ENCODE peak calls at places on chromosomes 16 and 17, in nine cellular contexts. One of them, this sample, is unnamed.

GRCh38 chr17:46805771-46806170 is 12.7 kb downstream of the WNT3 start:
- DNase-seq in activated CD4-positive, alpha-beta T cell treated with anti-CD3 and anti-CD28 coated beads for 36 hours: no peak
- DNase-seq in right atrium auricular region: no peak
- DNase-seq in sigmoid colon: no peak
- DNase-seq in activated naive CD8-positive, alpha-beta T cell treated with anti-CD3 and anti-CD28 coated beads for 36 hours: no peak
- DNase-seq in NCI-H1105: no peak
- DNase-seq in A172: no peak
- DNase-seq in ACHN: no peak
- DNase-seq in amniotic stem cell: no peak
- DNase-seq in this sample: no peak

GRCh38 chr17:74354123-74354522 is 7.5 kb downstream of the BTBD17 start:
- DNase-seq in sigmoid colon: no peak
- DNase-seq in ACHN: no peak
- DNase-seq in activated naive CD8-positive, alpha-beta T cell treated with anti-CD3 and anti-CD28 coated beads for 36 hours: peak
- DNase-seq in right atrium auricular region: no peak
- DNase-seq in NCI-H1105: no peak
- DNase-seq in amniotic stem cell: no peak
- DNase-seq in A172: no peak
- DNase-seq in activated CD4-positive, alpha-beta T cell treated with anti-CD3 and anti-CD28 coated beads for 36 hours: peak
- DNase-seq in this sample: no peak

GRCh38 chr17:28270926-28271325 is 48.1 kb upstream of the TMEM97 start:
- DNase-seq in ACHN: no peak
- DNase-seq in A172: no peak
- DNase-seq in activated naive CD8-positive, alpha-beta T cell treated with anti-CD3 and anti-CD28 coated beads for 36 hours: no peak
- DNase-seq in amniotic stem cell: no peak
- DNase-seq in sigmoid colon: no peak
- DNase-seq in right atrium auricular region: no peak
- DNase-seq in NCI-H1105: no peak
- DNase-seq in activated CD4-positive, alpha-beta T cell treated with anti-CD3 and anti-CD28 coated beads for 36 hours: no peak
- DNase-seq in this sample: no peak

GRCh38 chr17:36851230-36851629 is 86.0 kb upstream of the LHX1 start:
- DNase-seq in right atrium auricular region: no peak
- DNase-seq in sigmoid colon: no peak
- DNase-seq in activated CD4-positive, alpha-beta T cell treated with anti-CD3 and anti-CD28 coated beads for 36 hours: no peak
- DNase-seq in amniotic stem cell: no peak
- DNase-seq in NCI-H1105: no peak
- DNase-seq in ACHN: no peak
- DNase-seq in A172: peak
- DNase-seq in activated naive CD8-positive, alpha-beta T cell treated with anti-CD3 and anti-CD28 coated beads for 36 hours: no peak
- DNase-seq in this sample: no peak

GRCh38 chr17:17137731-17138585 is 68.2 kb downstream of the PLD6 start:
- DNase-seq in activated CD4-positive, alpha-beta T cell treated with anti-CD3 and anti-CD28 coated beads for 36 hours: peak
- DNase-seq in sigmoid colon: no peak
- DNase-seq in A172: no peak
- DNase-seq in activated naive CD8-positive, alpha-beta T cell treated with anti-CD3 and anti-CD28 coated beads for 36 hours: no peak
- DNase-seq in amniotic stem cell: no peak
- DNase-seq in right atrium auricular region: no peak
- DNase-seq in ACHN: no peak
- DNase-seq in NCI-H1105: no peak
- DNase-seq in this sample: peak

GRCh38 chr16:85090873-85091521 is 21.3 kb downstream of the CIBAR2 start:
- DNase-seq in activated naive CD8-positive, alpha-beta T cell treated with anti-CD3 and anti-CD28 coated beads for 36 hours: no peak
- DNase-seq in ACHN: no peak
- DNase-seq in activated CD4-positive, alpha-beta T cell treated with anti-CD3 and anti-CD28 coated beads for 36 hours: no peak
- DNase-seq in NCI-H1105: no peak
- DNase-seq in sigmoid colon: no peak
- DNase-seq in A172: no peak
- DNase-seq in right atrium auricular region: no peak
- DNase-seq in amniotic stem cell: no peak
- DNase-seq in this sample: no peak

GRCh38 chr17:31674305-31674704 is 184.7 kb downstream of the COPRS start:
- DNase-seq in activated CD4-positive, alpha-beta T cell treated with anti-CD3 and anti-CD28 coated beads for 36 hours: no peak
- DNase-seq in amniotic stem cell: no peak
- DNase-seq in ACHN: peak
- DNase-seq in activated naive CD8-positive, alpha-beta T cell treated with anti-CD3 and anti-CD28 coated beads for 36 hours: no peak
- DNase-seq in A172: peak
- DNase-seq in NCI-H1105: no peak
- DNase-seq in right atrium auricular region: no peak
- DNase-seq in sigmoid colon: no peak
- DNase-seq in this sample: no peak

GRCh38 chr17:57852041-57852954 is 2.5 kb upstream of the MRPS23 start:
- DNase-seq in right atrium auricular region: no peak
- DNase-seq in ACHN: no peak
- DNase-seq in A172: no peak
- DNase-seq in amniotic stem cell: no peak
- DNase-seq in activated naive CD8-positive, alpha-beta T cell treated with anti-CD3 and anti-CD28 coated beads for 36 hours: no peak
- DNase-seq in NCI-H1105: no peak
- DNase-seq in sigmoid colon: peak
- DNase-seq in activated CD4-positive, alpha-beta T cell treated with anti-CD3 and anti-CD28 coated beads for 36 hours: no peak
- DNase-seq in this sample: no peak

GRCh38 chr16:12907670-12908233 is 6.4 kb downstream of the SHISA9 start:
- DNase-seq in amniotic stem cell: no peak
- DNase-seq in activated CD4-positive, alpha-beta T cell treated with anti-CD3 and anti-CD28 coated beads for 36 hours: peak
- DNase-seq in sigmoid colon: no peak
- DNase-seq in right atrium auricular region: no peak
- DNase-seq in A172: peak
- DNase-seq in ACHN: peak
- DNase-seq in NCI-H1105: no peak
- DNase-seq in activated naive CD8-positive, alpha-beta T cell treated with anti-CD3 and anti-CD28 coated beads for 36 hours: no peak
- DNase-seq in this sample: no peak

GRCh38 chr17:59508999-59509398 is 56.4 kb upstream of the DHX40 start:
- DNase-seq in sigmoid colon: no peak
- DNase-seq in NCI-H1105: no peak
- DNase-seq in A172: no peak
- DNase-seq in right atrium auricular region: no peak
- DNase-seq in activated CD4-positive, alpha-beta T cell treated with anti-CD3 and anti-CD28 coated beads for 36 hours: no peak
- DNase-seq in amniotic stem cell: no peak
- DNase-seq in activated naive CD8-positive, alpha-beta T cell treated with anti-CD3 and anti-CD28 coated beads for 36 hours: no peak
- DNase-seq in ACHN: no peak
- DNase-seq in this sample: no peak

GRCh38 chr17:17121162-17121561 is 78.9 kb downstream of the MPRIP start:
- DNase-seq in sigmoid colon: no peak
- DNase-seq in right atrium auricular region: no peak
- DNase-seq in activated naive CD8-positive, alpha-beta T cell treated with anti-CD3 and anti-CD28 coated beads for 36 hours: no peak
- DNase-seq in activated CD4-positive, alpha-beta T cell treated with anti-CD3 and anti-CD28 coated beads for 36 hours: no peak
- DNase-seq in amniotic stem cell: no peak
- DNase-seq in ACHN: no peak
- DNase-seq in A172: no peak
- DNase-seq in NCI-H1105: no peak
- DNase-seq in this sample: peak

GRCh38 chr16:30551781-30552180 is 6.4 kb downstream of the ZNF764 start:
- DNase-seq in sigmoid colon: no peak
- DNase-seq in activated naive CD8-positive, alpha-beta T cell treated with anti-CD3 and anti-CD28 coated beads for 36 hours: peak
- DNase-seq in A172: no peak
- DNase-seq in activated CD4-positive, alpha-beta T cell treated with anti-CD3 and anti-CD28 coated beads for 36 hours: peak
- DNase-seq in NCI-H1105: no peak
- DNase-seq in right atrium auricular region: no peak
- DNase-seq in ACHN: no peak
- DNase-seq in amniotic stem cell: no peak
- DNase-seq in this sample: no peak

GRCh38 chr17:74325743-74326379 is at the start of gene KIF19:
- DNase-seq in sigmoid colon: no peak
- DNase-seq in right atrium auricular region: no peak
- DNase-seq in amniotic stem cell: no peak
- DNase-seq in ACHN: peak
- DNase-seq in NCI-H1105: no peak
- DNase-seq in activated CD4-positive, alpha-beta T cell treated with anti-CD3 and anti-CD28 coated beads for 36 hours: peak
- DNase-seq in activated naive CD8-positive, alpha-beta T cell treated with anti-CD3 and anti-CD28 coated beads for 36 hours: peak
- DNase-seq in A172: no peak
- DNase-seq in this sample: no peak

GRCh38 chr17:7774037-7774659 is 56.6 kb downstream of the DNAH2 start:
- DNase-seq in right atrium auricular region: no peak
- DNase-seq in ACHN: no peak
- DNase-seq in activated CD4-positive, alpha-beta T cell treated with anti-CD3 and anti-CD28 coated beads for 36 hours: no peak
- DNase-seq in activated naive CD8-positive, alpha-beta T cell treated with anti-CD3 and anti-CD28 coated beads for 36 hours: no peak
- DNase-seq in sigmoid colon: no peak
- DNase-seq in NCI-H1105: no peak
- DNase-seq in A172: peak
- DNase-seq in amniotic stem cell: no peak
- DNase-seq in this sample: peak

GRCh38 chr17:1124896-1125774 is 54.6 kb downstream of the ABR start:
- DNase-seq in right atrium auricular region: no peak
- DNase-seq in ACHN: no peak
- DNase-seq in A172: peak
- DNase-seq in amniotic stem cell: no peak
- DNase-seq in sigmoid colon: no peak
- DNase-seq in NCI-H1105: no peak
- DNase-seq in activated CD4-positive, alpha-beta T cell treated with anti-CD3 and anti-CD28 coated beads for 36 hours: no peak
- DNase-seq in activated naive CD8-positive, alpha-beta T cell treated with anti-CD3 and anti-CD28 coated beads for 36 hours: no peak
- DNase-seq in this sample: no peak

GRCh38 chr16:88701541-88702363 is 4.5 kb downstream of the RNF166 start:
- DNase-seq in activated naive CD8-positive, alpha-beta T cell treated with anti-CD3 and anti-CD28 coated beads for 36 hours: no peak
- DNase-seq in activated CD4-positive, alpha-beta T cell treated with anti-CD3 and anti-CD28 coated beads for 36 hours: peak
- DNase-seq in sigmoid colon: no peak
- DNase-seq in ACHN: no peak
- DNase-seq in right atrium auricular region: no peak
- DNase-seq in A172: no peak
- DNase-seq in NCI-H1105: no peak
- DNase-seq in amniotic stem cell: no peak
- DNase-seq in this sample: no peak

GRCh38 chr17:47847341-47848197 is 3.4 kb downstream of the SP6 start:
- DNase-seq in sigmoid colon: no peak
- DNase-seq in ACHN: no peak
- DNase-seq in NCI-H1105: no peak
- DNase-seq in activated naive CD8-positive, alpha-beta T cell treated with anti-CD3 and anti-CD28 coated beads for 36 hours: peak
- DNase-seq in activated CD4-positive, alpha-beta T cell treated with anti-CD3 and anti-CD28 coated beads for 36 hours: peak
- DNase-seq in A172: no peak
- DNase-seq in right atrium auricular region: no peak
- DNase-seq in amniotic stem cell: no peak
- DNase-seq in this sample: peak

GRCh38 chr16:83842755-83843507 is 35.2 kb downstream of the HSBP1 start:
- DNase-seq in sigmoid colon: peak
- DNase-seq in activated naive CD8-positive, alpha-beta T cell treated with anti-CD3 and anti-CD28 coated beads for 36 hours: no peak
- DNase-seq in NCI-H1105: no peak
- DNase-seq in right atrium auricular region: no peak
- DNase-seq in A172: no peak
- DNase-seq in activated CD4-positive, alpha-beta T cell treated with anti-CD3 and anti-CD28 coated beads for 36 hours: no peak
- DNase-seq in amniotic stem cell: no peak
- DNase-seq in ACHN: no peak
- DNase-seq in this sample: no peak

GRCh38 chr17:18038149-18038850 is 668 bp downstream of the ATPAF2 start:
- DNase-seq in NCI-H1105: no peak
- DNase-seq in right atrium auricular region: no peak
- DNase-seq in activated CD4-positive, alpha-beta T cell treated with anti-CD3 and anti-CD28 coated beads for 36 hours: peak
- DNase-seq in sigmoid colon: no peak
- DNase-seq in ACHN: peak
- DNase-seq in A172: no peak
- DNase-seq in activated naive CD8-positive, alpha-beta T cell treated with anti-CD3 and anti-CD28 coated beads for 36 hours: peak
- DNase-seq in amniotic stem cell: no peak
- DNase-seq in this sample: no peak

GRCh38 chr16:47965439-47965838 is 190.4 kb downstream of the ABCC12 start:
- DNase-seq in NCI-H1105: peak
- DNase-seq in ACHN: no peak
- DNase-seq in amniotic stem cell: no peak
- DNase-seq in activated CD4-positive, alpha-beta T cell treated with anti-CD3 and anti-CD28 coated beads for 36 hours: no peak
- DNase-seq in sigmoid colon: no peak
- DNase-seq in A172: no peak
- DNase-seq in activated naive CD8-positive, alpha-beta T cell treated with anti-CD3 and anti-CD28 coated beads for 36 hours: no peak
- DNase-seq in right atrium auricular region: no peak
- DNase-seq in this sample: no peak

GRCh38 chr17:19376799-19377198 is 1.5 kb upstream of the MAPK7 start:
- DNase-seq in NCI-H1105: peak
- DNase-seq in amniotic stem cell: no peak
- DNase-seq in sigmoid colon: peak
- DNase-seq in A172: no peak
- DNase-seq in ACHN: peak
- DNase-seq in activated CD4-positive, alpha-beta T cell treated with anti-CD3 and anti-CD28 coated beads for 36 hours: peak
- DNase-seq in activated naive CD8-positive, alpha-beta T cell treated with anti-CD3 and anti-CD28 coated beads for 36 hours: no peak
- DNase-seq in right atrium auricular region: no peak
- DNase-seq in this sample: no peak

GRCh38 chr17:81121841-81122733 is 43.2 kb upstream of the PVALEF start:
- DNase-seq in amniotic stem cell: no peak
- DNase-seq in activated naive CD8-positive, alpha-beta T cell treated with anti-CD3 and anti-CD28 coated beads for 36 hours: no peak
- DNase-seq in ACHN: no peak
- DNase-seq in right atrium auricular region: no peak
- DNase-seq in activated CD4-positive, alpha-beta T cell treated with anti-CD3 and anti-CD28 coated beads for 36 hours: no peak
- DNase-seq in sigmoid colon: no peak
- DNase-seq in A172: no peak
- DNase-seq in NCI-H1105: no peak
- DNase-seq in this sample: no peak

GRCh38 chr16:31072540-31073072 is 1.4 kb downstream of the ZNF668 start:
- DNase-seq in A172: no peak
- DNase-seq in activated CD4-positive, alpha-beta T cell treated with anti-CD3 and anti-CD28 coated beads for 36 hours: peak
- DNase-seq in sigmoid colon: peak
- DNase-seq in ACHN: peak
- DNase-seq in activated naive CD8-positive, alpha-beta T cell treated with anti-CD3 and anti-CD28 coated beads for 36 hours: no peak
- DNase-seq in right atrium auricular region: no peak
- DNase-seq in amniotic stem cell: no peak
- DNase-seq in NCI-H1105: no peak
- DNase-seq in this sample: no peak

GRCh38 chr17:71885662-71886061 is 235.2 kb upstream of the SOX9 start:
- DNase-seq in ACHN: no peak
- DNase-seq in amniotic stem cell: no peak
- DNase-seq in A172: no peak
- DNase-seq in activated CD4-positive, alpha-beta T cell treated with anti-CD3 and anti-CD28 coated beads for 36 hours: no peak
- DNase-seq in NCI-H1105: no peak
- DNase-seq in activated naive CD8-positive, alpha-beta T cell treated with anti-CD3 and anti-CD28 coated beads for 36 hours: no peak
- DNase-seq in right atrium auricular region: no peak
- DNase-seq in sigmoid colon: no peak
- DNase-seq in this sample: no peak

GRCh38 chr16:86044241-86044671 is 145.3 kb downstream of the IRF8 start:
- DNase-seq in NCI-H1105: no peak
- DNase-seq in activated CD4-positive, alpha-beta T cell treated with anti-CD3 and anti-CD28 coated beads for 36 hours: peak
- DNase-seq in amniotic stem cell: no peak
- DNase-seq in ACHN: peak
- DNase-seq in A172: peak
- DNase-seq in activated naive CD8-positive, alpha-beta T cell treated with anti-CD3 and anti-CD28 coated beads for 36 hours: peak
- DNase-seq in right atrium auricular region: no peak
- DNase-seq in sigmoid colon: peak
- DNase-seq in this sample: peak

This sample was measured in chondrocyte.